ENCODE peak calls at places on chromosomes 7 and 10, in nine cellular contexts. T is SW480; D is IMR-90; V is C1 segment of cervical spinal cord; E is NB4; U is effector CD8-positive, alpha-beta T cell; K is T follicular helper cell; Q is iPS-NIHi11; X is EH. J is an unnamed sample.

GRCh38 chr7:12861070-12861469 is 173.6 kb downstream of the ARL4A start:
- DNase-seq in T (no peak), D (no peak), V (no peak), E (no peak), U (no peak), K (no peak), Q (no peak), X (no peak), J (no peak)

GRCh38 chr10:63553473-63553872 is 32.3 kb downstream of the REEP3 start:
- DNase-seq in T (no peak), D (peak), V (no peak), E (no peak), U (no peak), K (no peak), Q (no peak), X (peak), J (no peak)

GRCh38 chr10:58593008-58593407 is 80.3 kb downstream of the BICC1 start:
- DNase-seq in T (no peak), D (no peak), V (no peak), E (no peak), U (no peak), K (no peak), Q (no peak), X (no peak), J (no peak)

GRCh38 chr7:51224811-51225581 is 91.6 kb downstream of the COBL start:
- DNase-seq in T (peak), D (no peak), V (peak), E (no peak), U (no peak), K (no peak), Q (peak), X (no peak), J (no peak)

GRCh38 chr10:120559800-120560199 is 102.8 kb downstream of the PLPP4 start:
- DNase-seq in T (no peak), D (no peak), V (no peak), E (no peak), U (no peak), K (no peak), Q (no peak), X (no peak), J (no peak)

GRCh38 chr10:18545626-18546025 is 105.8 kb downstream of the NSUN6 start:
- DNase-seq in T (no peak), D (peak), V (no peak), E (no peak), U (no peak), K (no peak), Q (no peak), X (peak), J (no peak)

GRCh38 chr7:110760341-110760740 is 330.6 kb upstream of the LRRN3 start:
- DNase-seq in T (no peak), D (no peak), V (no peak), E (no peak), U (no peak), K (no peak), Q (no peak), X (no peak), J (no peak)

GRCh38 chr7:123537026-123537642 is 2.7 kb upstream of the IQUB start:
- DNase-seq in T (peak), D (peak), V (peak), E (peak), U (no peak), K (no peak), Q (no peak), X (peak), J (peak)

GRCh38 chr7:106773228-106773627 is 91.9 kb upstream of the PIK3CG start:
- DNase-seq in T (peak), D (no peak), V (no peak), E (no peak), U (no peak), K (no peak), Q (no peak), X (no peak), J (no peak)

GRCh38 chr7:144671429-144671828 is 164.4 kb downstream of the TPK1 start:
- DNase-seq in T (no peak), D (no peak), V (no peak), E (no peak), U (no peak), K (no peak), Q (no peak), X (no peak), J (no peak)

GRCh38 chr10:37947526-37947925 is 28.9 kb downstream of the ZNF25 start:
- DNase-seq in T (no peak), D (no peak), V (no peak), E (no peak), U (no peak), K (no peak), Q (no peak), X (no peak), J (no peak)